ENCODE peak calls at places on chromosomes 12 and 14, in nine cellular contexts. Z is IMR-90, B is endothelial cell of umbilical vein, L is A673, X is uterus, G is Peyer's patch, Q is tibial artery, J is PC-9, R is neural progenitor cell. C is an unnamed sample.

GRCh38 chr12:119828300-119828699 is 48.8 kb downstream of the CIT start:
- DNase-seq in Z (no peak), B (no peak), L (no peak), X (no peak), G (no peak), Q (no peak), J (no peak), R (no peak), C (no peak)

GRCh38 chr12:632102-632696 is 31.0 kb downstream of the NINJ2 start:
- DNase-seq in Z (peak; percentile 92), B (peak; percentile 91), L (no peak), X (no peak), G (no peak), Q (peak; percentile 25), J (peak; percentile 77), R (peak; percentile 77), C (peak; percentile 30)

GRCh38 chr14:70027785-70028428 is 148.7 kb downstream of the SMOC1 start:
- DNase-seq in Z (peak; percentile 46), B (peak; percentile 56), L (peak; percentile 65), X (peak; percentile 59), G (peak; percentile 52), Q (peak; percentile 78), J (peak; percentile 59), R (peak; percentile 86), C (peak; percentile 46)

GRCh38 chr14:81550001-81550642 is 16.5 kb upstream of the SEL1L start:
- DNase-seq in Z (no peak), B (no peak), L (no peak), X (no peak), G (no peak), Q (no peak), J (no peak), R (no peak), C (no peak)

GRCh38 chr12:122021822-122022392 is at the start of gene BCL7A:
- DNase-seq in Z (peak; percentile 74), B (peak; percentile 72), L (peak; percentile 88), X (peak; percentile 72), G (peak; percentile 67), Q (peak; percentile 56), J (peak; percentile 60), R (peak; percentile 88), C (peak; percentile 65)

GRCh38 chr12:131003676-131004075 is 50.0 kb downstream of the ADGRD1 start:
- DNase-seq in Z (no peak), B (no peak), L (no peak), X (no peak), G (no peak), Q (no peak), J (no peak), R (peak; percentile 78), C (no peak)

GRCh38 chr12:105823810-105824209 is 314.9 kb downstream of the NUAK1 start:
- DNase-seq in Z (no peak), B (no peak), L (no peak), X (no peak), G (no peak), Q (no peak), J (no peak), R (no peak), C (no peak)

GRCh38 chr12:3019005-3019680 is 58.0 kb upstream of the TSPAN9 start:
- DNase-seq in Z (no peak), B (no peak), L (no peak), X (no peak), G (no peak), Q (no peak), J (no peak), R (no peak), C (no peak)

GRCh38 chr14:80313806-80314205 is 102.5 kb upstream of the DIO2 start:
- DNase-seq in Z (peak; percentile 34), B (no peak), L (no peak), X (no peak), G (no peak), Q (no peak), J (no peak), R (no peak), C (no peak)

GRCh38 chr14:101962503-101962874 is 1.9 kb upstream of the DYNC1H1 start:
- DNase-seq in Z (peak; percentile 93), B (no peak), L (peak; percentile 97), X (no peak), G (no peak), Q (no peak), J (peak; percentile 93), R (no peak), C (no peak)

GRCh38 chr12:131009595-131010270 is 56.0 kb downstream of the ADGRD1 start:
- DNase-seq in Z (no peak), B (no peak), L (no peak), X (no peak), G (no peak), Q (no peak), J (no peak), R (no peak), C (no peak)

GRCh38 chr14:61101803-61102548 is 120.9 kb downstream of the SLC38A6 start:
- DNase-seq in Z (peak; percentile 65), B (peak; percentile 93), L (peak; percentile 91), X (no peak), G (no peak), Q (no peak), J (peak; percentile 27), R (no peak), C (no peak)

GRCh38 chr14:91415794-91416743 is 1.6 kb downstream of the CCDC88C start:
- DNase-seq in Z (no peak), B (peak; percentile 47), L (peak; percentile 79), X (no peak), G (peak; percentile 86), Q (no peak), J (no peak), R (no peak), C (peak; percentile 41)

GRCh38 chr14:104633276-104633861 is 28.8 kb upstream of the TMEM179 start:
- DNase-seq in Z (no peak), B (no peak), L (no peak), X (no peak), G (no peak), Q (no peak), J (no peak), R (no peak), C (no peak)

GRCh38 chr12:53223391-53224267 is 8.4 kb downstream of the RARG start:
- DNase-seq in Z (peak; percentile 60), B (peak; percentile 46), L (peak; percentile 50), X (no peak), G (no peak), Q (no peak), J (no peak), R (peak; percentile 50), C (no peak)

GRCh38 chr12:18165422-18165871 is 75.5 kb upstream of the RERGL start:
- DNase-seq in Z (peak; percentile 20), B (no peak), L (no peak), X (no peak), G (no peak), Q (no peak), J (no peak), R (no peak), C (no peak)

GRCh38 chr12:19120795-19121194 is 8.7 kb upstream of the PLEKHA5 start:
- DNase-seq in Z (peak; percentile 42), B (no peak), L (peak; percentile 19), X (no peak), G (no peak), Q (no peak), J (no peak), R (no peak), C (no peak)

DNA sequence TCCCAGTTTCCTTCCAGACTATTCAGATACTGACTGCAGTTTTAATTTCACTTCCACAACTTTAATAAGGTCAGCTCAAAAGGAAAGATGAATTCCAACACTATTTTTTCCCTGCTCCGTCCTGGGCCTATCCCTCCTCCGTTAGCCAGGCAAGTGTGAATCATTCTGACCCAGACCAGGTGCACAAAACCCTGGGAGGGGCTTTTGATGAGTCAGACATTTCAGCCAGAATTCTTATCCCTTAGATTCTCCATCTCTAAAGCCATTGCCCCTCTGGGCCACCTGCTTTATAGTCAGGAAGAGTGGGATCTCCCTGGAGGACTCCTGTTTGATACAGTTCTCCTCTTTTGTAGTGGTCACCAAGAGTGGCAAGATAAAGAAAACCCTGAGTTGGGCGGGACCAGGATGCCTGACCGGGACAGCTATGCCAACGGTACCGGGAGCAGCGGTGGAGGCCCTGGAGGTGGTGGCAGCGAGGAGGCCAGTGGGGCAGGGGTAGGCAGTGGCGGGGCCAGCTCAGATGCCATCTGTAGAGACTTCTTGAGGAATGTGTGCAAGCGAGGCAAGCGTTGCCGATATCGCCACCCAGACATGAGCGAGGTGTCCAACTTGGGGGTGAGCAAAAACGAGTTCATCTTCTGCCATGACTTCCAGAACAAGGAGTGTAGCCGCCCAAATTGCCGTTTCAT is 2.2 kb downstream of the ZC3H10 start:
- DNase-seq in Z (peak; percentile 24), B (no peak), L (no peak), X (no peak), G (no peak), Q (no peak), J (peak; percentile 18), R (no peak), C (no peak)
- H3K4me3 ChIP-seq in Z (no peak overlapping the region), B (no peak overlapping the region), L (no peak overlapping the region), X (no peak overlapping the region), G (no peak overlapping the region), Q (no peak overlapping the region), J (no peak overlapping the region), R (no peak overlapping the region), C (no peak overlapping the region)

GRCh38 chr12:65889144-65889880 is 65.0 kb downstream of the HMGA2 start:
- DNase-seq in Z (no peak), B (no peak), L (no peak), X (no peak), G (no peak), Q (no peak), J (no peak), R (no peak), C (no peak)
- H3K4me1 ChIP-seq in Z (peaks cover 22% of the 10 kb centered on the region), B (peaks cover 67% of the 10 kb centered on the region), L (peaks cover 57% of the 10 kb centered on the region), X (peaks cover 4% of the 10 kb centered on the region), G (no peaks in the 10 kb centered on the region), Q (no peaks in the 10 kb centered on the region), J (peaks cover 31% of the 10 kb centered on the region), R (peaks cover 34% of the 10 kb centered on the region), C (no peaks in the 10 kb centered on the region)

GRCh38 chr12:64080319-64081008 is 141.6 kb downstream of the KICS2 start:
- DNase-seq in Z (peak; percentile 74), B (no peak), L (no peak), X (no peak), G (no peak), Q (no peak), J (peak; percentile 38), R (no peak), C (peak; percentile 65)

GRCh38 chr12:64081020-64081419 is 141.1 kb downstream of the KICS2 start:
- DNase-seq in Z (no peak), B (no peak), L (no peak), X (no peak), G (no peak), Q (no peak), J (no peak), R (no peak), C (no peak)

GRCh38 chr12:64082866-64083268 is 139.2 kb downstream of the KICS2 start:
- DNase-seq in Z (no peak), B (no peak), L (no peak), X (no peak), G (no peak), Q (no peak), J (no peak), R (no peak), C (no peak)

GRCh38 chr12:64072946-64073345 is 149.2 kb downstream of the KICS2 start:
- DNase-seq in Z (no peak), B (no peak), L (no peak), X (no peak), G (no peak), Q (no peak), J (no peak), R (no peak), C (no peak)

GRCh38 chr12:64077922-64078321 is 144.2 kb downstream of the KICS2 start:
- DNase-seq in Z (no peak), B (peak; percentile 15), L (peak; percentile 42), X (no peak), G (no peak), Q (no peak), J (no peak), R (no peak), C (no peak)
- TF ChIP-seq CTCF in Z (peak; percentile 39), B (no peak), L (peak; percentile 49), X (peak; percentile 10), G (peak; percentile 29), Q (no peak), J (peak; percentile 47), R (peak; percentile 38), C (peak; percentile 18)

GRCh38 chr12:27900920-27901879 is 71.3 kb downstream of the PTHLH start:
- DNase-seq in Z (no peak), B (no peak), L (no peak), X (no peak), G (no peak), Q (no peak), J (no peak), R (no peak), C (no peak)
- H3K4me3 ChIP-seq in Z (no peak overlapping the region), B (no peak overlapping the region), L (no peak overlapping the region), X (no peak overlapping the region), G (no peak overlapping the region), Q (no peak overlapping the region), J (no peak overlapping the region), R (no peak overlapping the region), C (no peak overlapping the region)